ENCODE peak calls at places on chromosome 12, in five cellular contexts. F, Z, J, R and W are unnamed samples.

GRCh38 chr12:54983536-54984102 is 943 bp downstream of the TESPA1 start:
- DNase-seq in J (no peak), Z (no peak), F (no peak), R (no peak), W (no peak)

GRCh38 chr12:68871899-68872298 is 61.1 kb downstream of the CPM start:
- DNase-seq in J (no peak), R (peak), F (no peak), Z (no peak), W (no peak)

GRCh38 chr12:93441111-93441616 is 583 bp downstream of the UBE2N start:
- DNase-seq in F (no peak), J (no peak), Z (peak), R (peak), W (no peak)

GRCh38 chr12:62552906-62553556 is 86.4 kb downstream of the MON2 start:
- DNase-seq in R (no peak), J (no peak), F (no peak), Z (no peak), W (no peak)

GRCh38 chr12:129073157-129073915 is 220.1 kb downstream of the GLT1D1 start:
- DNase-seq in J (no peak), F (no peak), Z (no peak), R (no peak), W (no peak)

GRCh38 chr12:66932126-66932525 is 253.2 kb upstream of the GRIP1 start:
- DNase-seq in F (no peak), J (no peak), Z (no peak), R (no peak), W (no peak)

GRCh38 chr12:113299619-113300237 is 35.2 kb downstream of the SLC8B1 start:
- DNase-seq in J (peak), Z (peak), F (peak), R (peak), W (peak)

GRCh38 chr12:4117386-4118016 is 156.1 kb upstream of the CCND2 start:
- DNase-seq in F (no peak), Z (no peak), J (no peak), R (no peak), W (no peak)

GRCh38 chr12:115338566-115339294 is 654.8 kb upstream of the TBX3 start:
- DNase-seq in J (no peak), R (peak), F (no peak), Z (no peak), W (no peak)

GRCh38 chr12:103800252-103800771 is 40.7 kb downstream of the NT5DC3 start:
- DNase-seq in R (no peak), F (no peak), Z (no peak), J (peak), W (no peak)

GRCh38 chr12:85866929-85867776 is 6.9 kb upstream of the NTS start:
- DNase-seq in J (peak), F (no peak), Z (no peak), R (peak), W (peak)

GRCh38 chr12:75859868-75860267 is 171.7 kb downstream of the PHLDA1 start:
- DNase-seq in Z (no peak), F (no peak), R (no peak), J (no peak), W (no peak)

GRCh38 chr12:104632724-104633181 is 176.0 kb downstream of the CHST11 start:
- DNase-seq in Z (no peak), J (peak), F (no peak), R (no peak), W (peak)

GRCh38 chr12:114412307-114412706 is 6.4 kb upstream of the TBX5 start:
- DNase-seq in F (no peak), Z (no peak), J (no peak), R (no peak), W (no peak)

GRCh38 chr12:132596016-132596415 is 14.4 kb downstream of the LRCOL1 start:
- DNase-seq in J (no peak), F (peak), Z (peak), R (no peak), W (no peak)

GRCh38 chr12:127381043-127381668 is 885.8 kb upstream of the TMEM132C start:
- DNase-seq in F (peak), R (peak), Z (peak), J (no peak), W (peak)

GRCh38 chr12:31773223-31773750 is 44.5 kb upstream of the AMN1 start:
- DNase-seq in R (no peak), Z (no peak), J (no peak), F (no peak), W (no peak)

GRCh38 chr12:53838978-53839377 is 87.2 kb upstream of the CISTR start:
- DNase-seq in J (no peak), Z (no peak), R (no peak), F (no peak), W (no peak)

GRCh38 chr12:33061844-33062243 is 165.3 kb upstream of the PKP2 start:
- DNase-seq in Z (no peak), R (no peak), J (no peak), F (no peak), W (no peak)

GRCh38 chr12:92396647-92397258 is 251.1 kb upstream of the BTG1 start:
- DNase-seq in Z (no peak), R (no peak), F (peak), J (peak), W (peak)

GRCh38 chr12:46722737-46723136 is 103.1 kb downstream of the SLC38A4 start:
- DNase-seq in Z (no peak), F (no peak), J (peak), R (no peak), W (no peak)

GRCh38 chr12:112979281-112979680 is 962 bp downstream of the OAS2 start:
- DNase-seq in J (no peak), R (no peak), Z (no peak), F (no peak), W (no peak)

GRCh38 chr12:22974865-22975264 is 349.9 kb downstream of the ETNK1 start:
- DNase-seq in Z (no peak), F (peak), R (no peak), J (peak), W (peak)

GRCh38 chr12:9872743-9873142 is 3.6 kb upstream of the CLEC2B start:
- DNase-seq in F (no peak), R (no peak), J (no peak), Z (peak), W (no peak)

GRCh38 chr12:90659060-90659459 is 295.9 kb downstream of the CCER1 start:
- DNase-seq in R (no peak), Z (no peak), J (no peak), F (no peak), W (no peak)

GRCh38 chr12:64883264-64884163 is 59.1 kb downstream of the TBC1D30 start:
- DNase-seq in Z (no peak), R (peak), J (no peak), F (peak), W (no peak)

GRCh38 chr12:123934829-123935228 is 37.8 kb downstream of the CCDC92 start:
- DNase-seq in R (no peak), J (peak), F (no peak), Z (no peak), W (no peak)

GRCh38 chr12:95593266-95593871 is 42.1 kb upstream of the USP44 start:
- DNase-seq in J (no peak), F (no peak), R (no peak), Z (no peak), W (no peak)

GRCh38 chr12:27488479-27488878 is 35.5 kb upstream of the PPFIBP1 start:
- DNase-seq in R (no peak), F (no peak), J (no peak), Z (no peak), W (no peak)

GRCh38 chr12:25054076-25054782 is 105.3 kb upstream of the BCAT1 start:
- DNase-seq in Z (no peak), F (no peak), J (no peak), R (no peak), W (no peak)

GRCh38 chr12:51896236-51896635 is 8.3 kb downstream of the ANKRD33 start:
- DNase-seq in J (no peak), R (no peak), Z (no peak), F (no peak), W (no peak)

GRCh38 chr12:57429473-57430116 is 1.2 kb downstream of the R3HDM2 start:
- DNase-seq in J (no peak), Z (no peak), F (no peak), R (no peak), W (no peak)

GRCh38 chr12:68855771-68856170 is 47.8 kb downstream of the MDM2 start:
- DNase-seq in J (no peak), F (no peak), Z (no peak), R (no peak), W (no peak)

GRCh38 chr12:128551266-128552025 is 272.3 kb downstream of the SLC15A4 start:
- DNase-seq in Z (no peak), R (no peak), J (no peak), F (no peak), W (no peak)

GRCh38 chr12:105418821-105419291 is 88.4 kb downstream of the C12orf75 start:
- DNase-seq in R (peak), F (no peak), J (peak), Z (no peak), W (no peak)